ENCODE peak calls at places on chromosomes 4 and X, in five cellular contexts. G, X, N, K and V are unnamed samples.

GRCh38 chr4:47704693-47705325 is 133.1 kb downstream of the CORIN start:
- DNase-seq in G (no peak), X (no peak), N (no peak), K (peak), V (no peak)

GRCh38 chr4:55838356-55838755 is 15.1 kb upstream of the EXOC1 start:
- DNase-seq in G (no peak), X (no peak), N (no peak), K (no peak), V (no peak)

GRCh38 chr4:7476820-7477219 is 42.1 kb upstream of the PSAPL1 start:
- DNase-seq in G (no peak), X (no peak), N (no peak), K (no peak), V (no peak)

GRCh38 chrX:72382199-72382590 is 76.5 kb upstream of the CITED1 start:
- DNase-seq in G (no peak), X (no peak), N (no peak), K (no peak), V (no peak)

GRCh38 chr4:3041192-3042142 is 32.9 kb downstream of the HTT-AS start:
- DNase-seq in G (peak), X (no peak), N (no peak), K (peak), V (no peak)

GRCh38 chr4:30721353-30722091 is 1.4 kb downstream of the PCDH7 start:
- DNase-seq in G (peak), X (no peak), N (peak), K (peak), V (no peak)

GRCh38 chr4:73919691-73920090 is 50.5 kb downstream of the CXCL1 start:
- DNase-seq in G (no peak), X (no peak), N (no peak), K (no peak), V (no peak)

GRCh38 chrX:28586291-28586690 is 955 bp upstream of the IL1RAPL1 start:
- DNase-seq in G (no peak), X (peak), N (no peak), K (peak), V (no peak)

GRCh38 chrX:12767856-12768255 is 23.4 kb upstream of the PRPS2 start:
- DNase-seq in G (no peak), X (no peak), N (no peak), K (no peak), V (no peak)

GRCh38 chr4:157655101-157655818 is 434.7 kb downstream of the GRIA2 start:
- DNase-seq in G (no peak), X (no peak), N (no peak), K (no peak), V (no peak)

GRCh38 chrX:149871940-149872339 is 9.0 kb upstream of the MAGEA8 start:
- DNase-seq in G (no peak), X (no peak), N (no peak), K (no peak), V (peak)

GRCh38 chr4:26161030-26161824 is 159.6 kb upstream of the RBPJ start:
- DNase-seq in G (no peak), X (no peak), N (no peak), K (no peak), V (no peak)

GRCh38 chrX:136909706-136910564 is 29.4 kb upstream of the RBMX start:
- DNase-seq in G (peak), X (peak), N (peak), K (peak), V (peak)

GRCh38 chr4:128863314-128864075 is 54.0 kb downstream of the JADE1 start:
- DNase-seq in G (peak), X (peak), N (peak), K (peak), V (peak)

GRCh38 chr4:7855731-7856130 is 83.9 kb downstream of the AFAP1 start:
- DNase-seq in G (no peak), X (no peak), N (no peak), K (no peak), V (no peak)

GRCh38 chr4:102250341-102250740 is 94.9 kb downstream of the SLC39A8 start:
- DNase-seq in G (no peak), X (no peak), N (no peak), K (no peak), V (no peak)

GRCh38 chr4:29309050-29309449 is 1411.1 kb upstream of the PCDH7 start:
- DNase-seq in G (no peak), X (no peak), N (no peak), K (no peak), V (no peak)

GRCh38 chrX:119272882-119273806 is 37.1 kb downstream of the PGRMC1 start:
- DNase-seq in G (peak), X (no peak), N (no peak), K (peak), V (no peak)

GRCh38 chr4:79528241-79528706 is 120.2 kb upstream of the GK2 start:
- DNase-seq in G (no peak), X (peak), N (no peak), K (no peak), V (no peak)

GRCh38 chrX:45849261-45849660 is 648.6 kb upstream of the DIPK2B start:
- DNase-seq in G (no peak), X (peak), N (no peak), K (peak), V (no peak)

GRCh38 chrX:38142598-38142997 is 78.1 kb downstream of the SRPX start:
- DNase-seq in G (no peak), X (peak), N (no peak), K (peak), V (no peak)

GRCh38 chr4:184298255-184298654 is 80.6 kb upstream of the ENPP6 start:
- DNase-seq in G (no peak), X (no peak), N (no peak), K (no peak), V (no peak)

GRCh38 chr4:89708903-89709361 is 128.0 kb downstream of the SNCA start:
- DNase-seq in G (no peak), X (peak), N (no peak), K (peak), V (no peak)

GRCh38 chr4:4914059-4914820 is 54.8 kb downstream of the MSX1 start:
- DNase-seq in G (no peak), X (no peak), N (no peak), K (no peak), V (no peak)

GRCh38 chr4:54723786-54724185 is 66.0 kb downstream of the KIT start:
- DNase-seq in G (no peak), X (no peak), N (no peak), K (no peak), V (no peak)

GRCh38 chr4:123443401-123444297 is 47.1 kb downstream of the SPRY1 start:
- DNase-seq in G (no peak), X (no peak), N (no peak), K (no peak), V (no peak)

GRCh38 chr4:173879286-173879908 is 349.4 kb upstream of the HAND2 start:
- DNase-seq in G (no peak), X (no peak), N (no peak), K (no peak), V (no peak)

GRCh38 chrX:150377010-150377409 is 13.9 kb downstream of the MAMLD1 start:
- DNase-seq in G (peak), X (no peak), N (no peak), K (no peak), V (no peak)

GRCh38 chr4:151302432-151302831 is 23.0 kb downstream of the SH3D19 start:
- DNase-seq in G (peak), X (no peak), N (no peak), K (no peak), V (no peak)

GRCh38 chrX:3026074-3026588 is 15.1 kb upstream of the ARSF start:
- DNase-seq in G (no peak), X (no peak), N (no peak), K (no peak), V (no peak)

GRCh38 chr4:184153781-184154542 is 63.7 kb downstream of the ENPP6 start:
- DNase-seq in G (no peak), X (no peak), N (no peak), K (no peak), V (no peak)

GRCh38 chr4:88382621-88383020 is 4.0 kb downstream of the HERC6 start:
- DNase-seq in G (no peak), X (no peak), N (no peak), K (no peak), V (peak)

GRCh38 chr4:155248002-155248896 is 39.8 kb downstream of the NPY2R start:
- DNase-seq in G (no peak), X (no peak), N (no peak), K (no peak), V (no peak)

GRCh38 chr4:8774071-8774470 is 97.6 kb downstream of the HMX1 start:
- DNase-seq in G (no peak), X (no peak), N (no peak), K (no peak), V (no peak)